ENCODE peak calls at places on chromosomes 2 and 18, in ten cellular contexts. K, H, O, A, Q, T, N, F, W and R are unnamed samples. For H3K36me3, the result is how much of the 10 kb centered on the place peaks cover.

GRCh38 chr2:127398239-127398590 is 10.4 kb upstream of the MAP3K2 start:
- DNase-seq in K (peak), H (no peak), O (peak), A (no peak), Q (peak), T (peak), N (no peak), F (peak), W (peak), R (peak)

GRCh38 chr2:28716265-28716865 is 35.3 kb upstream of the PPP1CB start:
- DNase-seq in K (peak), H (no peak), O (peak), A (no peak), Q (no peak), T (peak), N (no peak), F (peak), W (peak), R (peak)

GRCh38 chr2:23199115-23199918 is 185.7 kb upstream of the KLHL29 start:
- DNase-seq in K (no peak), H (peak), O (peak), A (no peak), Q (no peak), T (peak), N (peak), F (peak), W (no peak), R (no peak)

GRCh38 chr2:29117636-29118303 is 2.6 kb downstream of the CLIP4 start:
- DNase-seq in K (no peak), H (no peak), O (no peak), A (no peak), Q (no peak), T (no peak), N (no peak), F (peak), W (no peak), R (no peak)

GRCh38 chr18:77054288-77054605 is 78.3 kb downstream of the MBP start:
- DNase-seq in K (no peak), H (no peak), O (no peak), A (no peak), Q (no peak), T (no peak), N (no peak), F (no peak), W (no peak), R (no peak)

GRCh38 chr18:28767201-28767600 is 590.3 kb upstream of the CDH2 start:
- DNase-seq in K (no peak), H (no peak), O (no peak), A (no peak), Q (no peak), T (no peak), N (no peak), F (no peak), W (no peak), R (no peak)

GRCh38 chr2:229586746-229587705 is 127.3 kb downstream of the DNER start:
- DNase-seq in K (peak), H (peak), O (peak), A (no peak), Q (peak), T (peak), N (peak), F (peak), W (peak), R (peak)

GRCh38 chr18:9711361-9712129 is 3.4 kb downstream of the RAB31 start:
- DNase-seq in K (no peak), H (no peak), O (no peak), A (no peak), Q (no peak), T (no peak), N (no peak), F (no peak), W (no peak), R (no peak)

GRCh38 chr2:44975571-44976450 is 33.4 kb downstream of the SIX2 start:
- DNase-seq in K (no peak), H (peak), O (no peak), A (no peak), Q (no peak), T (no peak), N (peak), F (no peak), W (no peak), R (no peak)

GRCh38 chr18:44510376-44510775 is 170.3 kb upstream of the SETBP1 start:
- DNase-seq in K (no peak), H (no peak), O (no peak), A (no peak), Q (no peak), T (no peak), N (no peak), F (no peak), W (no peak), R (no peak)

GRCh38 chr2:148209598-148209997 is 188.7 kb downstream of the MBD5 start:
- DNase-seq in K (no peak), H (peak), O (peak), A (no peak), Q (no peak), T (no peak), N (no peak), F (peak), W (no peak), R (no peak)

GRCh38 chr2:34547340-34547739 is 948.2 kb upstream of the FAM98A start:
- DNase-seq in K (no peak), H (peak), O (no peak), A (no peak), Q (no peak), T (no peak), N (no peak), F (no peak), W (no peak), R (no peak)

GRCh38 chr18:79402977-79403722 is 7.4 kb downstream of the NFATC1 start:
- DNase-seq in K (peak), H (no peak), O (no peak), A (no peak), Q (peak), T (no peak), N (no peak), F (peak), W (peak), R (peak)

GRCh38 chr2:39356922-39357639 is 80.0 kb downstream of the MAP4K3 start:
- DNase-seq in K (no peak), H (no peak), O (no peak), A (no peak), Q (no peak), T (no peak), N (no peak), F (no peak), W (no peak), R (no peak)

GRCh38 chr2:44121899-44122298 is 46.8 kb upstream of the PPM1B start:
- DNase-seq in K (no peak), H (no peak), O (no peak), A (no peak), Q (no peak), T (no peak), N (no peak), F (no peak), W (no peak), R (no peak)

GRCh38 chr18:79738041-79738461 is 58.4 kb downstream of the CTDP1 start:
- DNase-seq in K (peak), H (no peak), O (no peak), A (no peak), Q (no peak), T (no peak), N (no peak), F (no peak), W (no peak), R (no peak)

GRCh38 chr18:74132201-74132600 is 15.4 kb downstream of the FBXO15 start:
- DNase-seq in K (no peak), H (no peak), O (no peak), A (no peak), Q (no peak), T (no peak), N (no peak), F (no peak), W (no peak), R (no peak)

GRCh38 chr2:104028066-104028465 is 825.8 kb upstream of the POU3F3 start:
- DNase-seq in K (no peak), H (no peak), O (no peak), A (no peak), Q (no peak), T (no peak), N (no peak), F (no peak), W (no peak), R (no peak)

GRCh38 chr2:205775091-205775876 is 93.0 kb downstream of the NRP2 start:
- DNase-seq in K (no peak), H (peak), O (no peak), A (no peak), Q (no peak), T (no peak), N (peak), F (no peak), W (no peak), R (no peak)

GRCh38 chr2:11692966-11693521 is 23.0 kb upstream of the NTSR2 start:
- DNase-seq in K (peak), H (peak), O (peak), A (peak), Q (peak), T (peak), N (peak), F (peak), W (peak), R (peak)
- H3K27ac ChIP-seq in K (no peak), H (no peak), O (no peak), A (no peak), Q (peak), T (no peak), N (no peak), F (no peak), W (no peak), R (no peak)

GRCh38 chr2:165927774-165928173 is 25.8 kb downstream of the TTC21B start:
- DNase-seq in K (no peak), H (no peak), O (no peak), A (no peak), Q (no peak), T (no peak), N (no peak), F (no peak), W (no peak), R (no peak)

GRCh38 chr2:165920748-165921147 is 32.8 kb downstream of the TTC21B start:
- DNase-seq in K (no peak), H (no peak), O (no peak), A (no peak), Q (no peak), T (no peak), N (no peak), F (no peak), W (no peak), R (no peak)

GRCh38 chr2:165927353-165927752 is 26.2 kb downstream of the TTC21B start:
- DNase-seq in K (no peak), H (no peak), O (no peak), A (no peak), Q (no peak), T (no peak), N (no peak), F (peak), W (no peak), R (no peak)

DNA sequence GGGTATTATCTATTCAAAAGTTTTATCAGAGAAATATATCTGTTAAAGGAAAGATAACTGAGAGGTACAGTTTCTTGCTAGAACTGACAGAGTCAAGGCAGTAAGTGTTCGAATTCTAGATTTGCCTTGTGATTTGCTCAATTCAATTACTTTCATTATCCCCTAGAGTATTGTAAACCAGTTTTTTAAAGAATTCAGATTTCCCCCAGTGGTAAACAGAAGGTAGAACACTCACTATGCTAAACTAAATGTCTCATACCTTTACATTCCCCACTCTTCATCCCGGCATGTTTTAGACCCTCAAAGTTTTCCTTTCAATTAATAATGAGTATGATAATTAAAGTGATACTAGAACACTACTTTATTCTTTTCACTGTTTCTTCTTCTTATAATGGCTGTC is 28.6 kb downstream of the TTC21B start:
- DNase-seq in K (no peak), H (no peak), O (no peak), A (no peak), Q (no peak), T (no peak), N (no peak), F (no peak), W (no peak), R (no peak)
- H3K36me3 ChIP-seq in K (under half), H (under half), O (under half), A (under half), Q (under half), T (under half), N (under half), F (under half), W (under half), R (under half)

GRCh38 chr18:13436596-13436995 is 218.0 kb downstream of the LDLRAD4 start:
- DNase-seq in K (no peak), H (no peak), O (no peak), A (peak), Q (no peak), T (no peak), N (no peak), F (no peak), W (no peak), R (no peak)
- H3K27ac ChIP-seq in K (peak), H (peak), O (no peak), A (no peak), Q (no peak), T (no peak), N (no peak), F (no peak), W (no peak), R (no peak)

GRCh38 chr2:47737191-47737975 is 45.6 kb upstream of the MSH6 start:
- DNase-seq in K (no peak), H (no peak), O (no peak), A (no peak), Q (no peak), T (no peak), N (no peak), F (no peak), W (no peak), R (no peak)

GRCh38 chr2:47741637-47742036 is 41.3 kb upstream of the MSH6 start:
- DNase-seq in K (no peak), H (no peak), O (no peak), A (no peak), Q (no peak), T (no peak), N (no peak), F (no peak), W (no peak), R (no peak)

GRCh38 chr2:47744074-47744473 is 38.9 kb upstream of the MSH6 start:
- DNase-seq in K (no peak), H (no peak), O (no peak), A (no peak), Q (no peak), T (no peak), N (no peak), F (no peak), W (no peak), R (no peak)

GRCh38 chr2:47738331-47738730 is 44.6 kb upstream of the MSH6 start:
- DNase-seq in K (no peak), H (no peak), O (no peak), A (no peak), Q (no peak), T (no peak), N (no peak), F (no peak), W (no peak), R (no peak)

GRCh38 chr2:47741101-47741500 is 41.8 kb upstream of the MSH6 start:
- DNase-seq in K (no peak), H (no peak), O (no peak), A (no peak), Q (no peak), T (no peak), N (no peak), F (no peak), W (no peak), R (no peak)
- H3K36me3 ChIP-seq in K (under half), H (under half), O (under half), A (under half), Q (under half), T (under half), N (under half), F (under half), W (under half), R (under half)

GRCh38 chr2:18483896-18484295 is 76.6 kb downstream of the RDH14 start:
- DNase-seq in K (no peak), H (no peak), O (no peak), A (no peak), Q (no peak), T (no peak), N (no peak), F (no peak), W (no peak), R (no peak)
- H3K27ac ChIP-seq in K (no peak), H (no peak), O (no peak), A (no peak), Q (no peak), T (no peak), N (no peak), F (no peak), W (no peak), R (no peak)

GRCh38 chr2:37589298-37589697 is 82.1 kb downstream of the CDC42EP3 start:
- DNase-seq in K (no peak), H (no peak), O (no peak), A (no peak), Q (no peak), T (no peak), N (no peak), F (peak), W (no peak), R (no peak)
- H3K36me3 ChIP-seq in K (under half), H (under half), O (under half), A (under half), Q (under half), T (under half), N (under half), F (under half), W (under half), R (under half)

GRCh38 chr2:47569658-47570398 is 166.9 kb downstream of the MSH2 start:
- DNase-seq in K (no peak), H (peak), O (no peak), A (no peak), Q (no peak), T (no peak), N (peak), F (no peak), W (no peak), R (no peak)
- H3K27ac ChIP-seq in K (no peak), H (no peak), O (no peak), A (no peak), Q (no peak), T (no peak), N (no peak), F (no peak), W (no peak), R (no peak)